ENCODE peak calls at places on chromosomes 11 and 22, in ten cellular contexts. X, H, K, U, I, Z, F, E, S and D are unnamed samples.

GRCh38 chr11:121213568-121213893 is 79.0 kb upstream of the SC5D start:
- DNase-seq in E (no peak), U (no peak), K (no peak), S (no peak), H (no peak), I (no peak), X (no peak), F (no peak), Z (no peak), D (no peak)

GRCh38 chr11:70302086-70302752 is 31.7 kb downstream of the PPFIA1 start:
- DNase-seq in E (no peak), X (no peak), H (no peak), F (no peak), I (no peak), U (no peak), S (no peak), K (no peak), Z (no peak), D (no peak)

GRCh38 chr22:37986371-37986770 is 2.0 kb upstream of the SOX10 start:
- DNase-seq in S (no peak), F (no peak), H (no peak), K (no peak), Z (no peak), X (no peak), E (no peak), I (no peak), U (no peak), D (no peak)

GRCh38 chr11:37788141-37788877 is 1190.3 kb upstream of the RAG2 start:
- DNase-seq in Z (peak; percentile 87), S (no peak), E (peak; percentile 66), X (no peak), F (no peak), H (peak; percentile 69), I (no peak), K (no peak), U (no peak), D (no peak)

GRCh38 chr11:64810891-64811272 is 531 bp upstream of the MEN1 start:
- DNase-seq in F (no peak), E (no peak), H (no peak), K (no peak), X (no peak), S (no peak), Z (no peak), I (no peak), U (peak; percentile 57), D (no peak)

GRCh38 chr11:102138677-102139076 is 28.4 kb downstream of the YAP1 start:
- DNase-seq in K (no peak), S (no peak), F (no peak), I (no peak), Z (peak; percentile 82), U (no peak), H (peak; percentile 88), X (no peak), E (peak; percentile 92), D (no peak)

GRCh38 chr11:73287400-73288101 is 15.4 kb downstream of the P2RY6 start:
- DNase-seq in K (no peak), S (no peak), E (no peak), I (no peak), Z (no peak), X (no peak), U (no peak), H (no peak), F (no peak), D (no peak)

GRCh38 chr11:121057922-121058321 is 34.0 kb downstream of the TBCEL start:
- DNase-seq in F (no peak), E (no peak), X (no peak), K (no peak), S (no peak), U (no peak), H (no peak), I (no peak), Z (no peak), D (no peak)

GRCh38 chr22:29080061-29080975 is 7.5 kb downstream of the KREMEN1 start:
- DNase-seq in U (no peak), H (peak; percentile 30), I (no peak), X (no peak), F (no peak), K (no peak), Z (peak; percentile 74), E (no peak), S (no peak), D (no peak)

GRCh38 chr11:118842369-118842768 is 41.3 kb upstream of the CXCR5 start:
- DNase-seq in U (no peak), F (no peak), E (no peak), H (peak; percentile 50), I (no peak), K (no peak), S (no peak), Z (peak; percentile 32), X (no peak), D (no peak)

GRCh38 chr11:36743039-36743438 is 145.0 kb upstream of the RAG2 start:
- DNase-seq in H (no peak), U (no peak), I (peak; percentile 42), K (no peak), E (no peak), Z (no peak), S (no peak), F (no peak), X (no peak), D (peak; percentile 50)

GRCh38 chr11:27904358-27905055 is 203.4 kb downstream of the KIF18A start:
- DNase-seq in I (no peak), Z (peak; percentile 76), E (no peak), S (no peak), K (peak; percentile 34), F (no peak), U (no peak), H (peak; percentile 40), X (no peak), D (no peak)

GRCh38 chr11:8040261-8040920 is 40.6 kb upstream of the TUB start:
- DNase-seq in S (no peak), I (no peak), X (no peak), U (no peak), Z (no peak), K (no peak), H (no peak), F (no peak), E (no peak), D (no peak)

GRCh38 chr11:6572215-6572614 is 31.2 kb downstream of the RRP8 start:
- DNase-seq in H (peak; percentile 89), S (no peak), Z (peak; percentile 84), U (no peak), K (peak; percentile 55), X (no peak), I (no peak), F (no peak), E (peak; percentile 74), D (no peak)

GRCh38 chr11:127651175-127651887 is 650.8 kb upstream of the KIRREL3 start:
- DNase-seq in I (no peak), F (no peak), K (no peak), U (no peak), E (peak; percentile 21), S (no peak), X (no peak), Z (peak; percentile 71), H (peak; percentile 48), D (no peak)

GRCh38 chr11:35158371-35159081 is 19.6 kb downstream of the CD44 start:
- DNase-seq in F (no peak), E (no peak), I (no peak), H (peak; percentile 88), K (no peak), U (no peak), S (no peak), Z (peak; percentile 78), X (no peak), D (no peak)

GRCh38 chr22:45006101-45006872 is 3.5 kb downstream of the PHF21B start:
- DNase-seq in X (no peak), U (no peak), K (no peak), I (peak; percentile 36), S (no peak), E (no peak), H (no peak), F (no peak), Z (peak; percentile 18), D (no peak)

GRCh38 chr22:43828711-43829447 is 16.8 kb upstream of the EFCAB6 start:
- DNase-seq in U (no peak), H (peak; percentile 94), X (no peak), I (no peak), E (no peak), Z (peak; percentile 77), F (no peak), K (no peak), S (no peak), D (no peak)
- TF ChIP-seq CTCF in U (peak; percentile 22), H (peak; percentile 35), X (no peak), I (no peak), E (no peak), Z (no peak), F (no peak), K (peak; percentile 10), S (no peak), D (no peak)

GRCh38 chr11:87425391-87425790 is 387.7 kb downstream of the TMEM135 start:
- DNase-seq in Z (peak; percentile 72), S (no peak), X (no peak), H (no peak), E (no peak), I (no peak), K (no peak), F (no peak), U (no peak), D (no peak)

GRCh38 chr11:87423161-87423560 is 385.4 kb downstream of the TMEM135 start:
- DNase-seq in H (no peak), E (no peak), Z (no peak), F (no peak), S (no peak), U (no peak), K (no peak), I (no peak), X (no peak), D (no peak)

GRCh38 chr11:87422566-87422965 is 384.8 kb downstream of the TMEM135 start:
- DNase-seq in I (no peak), X (no peak), Z (peak; percentile 53), E (no peak), U (no peak), K (no peak), S (no peak), H (peak; percentile 44), F (no peak), D (no peak)

GRCh38 chr11:87417951-87418350 is 380.2 kb downstream of the TMEM135 start:
- DNase-seq in S (no peak), Z (no peak), X (no peak), E (no peak), F (no peak), H (no peak), I (no peak), K (no peak), U (peak; percentile 48), D (no peak)

GRCh38 chr11:87421422-87421821 is 383.7 kb downstream of the TMEM135 start:
- DNase-seq in E (no peak), F (peak; percentile 55), K (peak; percentile 71), X (peak; percentile 35), S (peak; percentile 43), I (peak; percentile 51), H (peak; percentile 94), Z (peak; percentile 87), U (peak; percentile 79), D (peak; percentile 54)
- TF ChIP-seq CTCF in E (peak; percentile 79), F (peak; percentile 74), K (peak; percentile 75), X (peak; percentile 82), S (peak; percentile 84), I (peak; percentile 42), H (peak; percentile 77), Z (peak; percentile 70), U (peak; percentile 78), D (peak; percentile 60)

GRCh38 chr11:15146271-15147003 is 31.7 kb downstream of the INSC start:
- DNase-seq in Z (peak; percentile 74), U (no peak), I (no peak), K (no peak), X (no peak), H (peak; percentile 42), E (no peak), F (no peak), S (no peak), D (no peak)
- TF ChIP-seq CTCF in Z (no peak), U (no peak), I (no peak), K (no peak), X (no peak), H (no peak), E (no peak), F (no peak), S (no peak), D (no peak)

GRCh38 chr11:32555885-32556284 is 27.7 kb upstream of the EIF3M start:
- DNase-seq in H (no peak), E (no peak), I (no peak), F (no peak), Z (no peak), K (no peak), S (no peak), U (no peak), X (no peak), D (no peak)
- TF ChIP-seq CTCF in H (no peak), E (no peak), I (no peak), F (no peak), Z (no peak), K (no peak), S (no peak), U (no peak), X (no peak), D (no peak)